ENCODE peak calls at places on chromosomes 2 and 18, in seven cellular contexts. One of them, this sample, is unnamed.

GRCh38 chr18:48803951-48804855 is 146.6 kb downstream of the SMAD7 start:
- DNase-seq in neuronal stem cell: no peak
- DNase-seq in fibroblast of lung: no peak
- DNase-seq in right cardiac atrium: peak
- DNase-seq in stomach: peak
- DNase-seq in brain microvascular endothelial cell: no peak
- DNase-seq in lower lobe of right lung: peak
- DNase-seq in this sample: no peak

GRCh38 chr18:10892801-10893595 is 256.4 kb downstream of the PIEZO2 start:
- DNase-seq in stomach: no peak
- DNase-seq in fibroblast of lung: peak
- DNase-seq in neuronal stem cell: no peak
- DNase-seq in right cardiac atrium: no peak
- DNase-seq in lower lobe of right lung: no peak
- DNase-seq in brain microvascular endothelial cell: no peak
- DNase-seq in this sample: no peak

GRCh38 chr2:100104718-100105677 is 37.4 kb downstream of the AFF3 start:
- DNase-seq in lower lobe of right lung: no peak
- DNase-seq in neuronal stem cell: peak
- DNase-seq in brain microvascular endothelial cell: no peak
- DNase-seq in fibroblast of lung: peak
- DNase-seq in right cardiac atrium: peak
- DNase-seq in stomach: peak
- DNase-seq in this sample: no peak

GRCh38 chr2:174235680-174236079 is 12.7 kb downstream of the OLA1 start:
- DNase-seq in fibroblast of lung: peak
- DNase-seq in lower lobe of right lung: no peak
- DNase-seq in neuronal stem cell: no peak
- DNase-seq in right cardiac atrium: no peak
- DNase-seq in stomach: no peak
- DNase-seq in brain microvascular endothelial cell: peak
- DNase-seq in this sample: no peak

GRCh38 chr2:172525601-172526000 is 30.3 kb upstream of the PDK1 start:
- DNase-seq in right cardiac atrium: no peak
- DNase-seq in brain microvascular endothelial cell: no peak
- DNase-seq in stomach: no peak
- DNase-seq in lower lobe of right lung: no peak
- DNase-seq in neuronal stem cell: no peak
- DNase-seq in fibroblast of lung: no peak
- DNase-seq in this sample: no peak

GRCh38 chr2:232522014-232522854 is 2.0 kb downstream of the PRSS56 start:
- DNase-seq in lower lobe of right lung: peak
- DNase-seq in fibroblast of lung: no peak
- DNase-seq in stomach: peak
- DNase-seq in brain microvascular endothelial cell: no peak
- DNase-seq in right cardiac atrium: peak
- DNase-seq in neuronal stem cell: no peak
- DNase-seq in this sample: peak

GRCh38 chr2:222358876-222359275 is 60.1 kb upstream of the PAX3 start:
- DNase-seq in lower lobe of right lung: peak
- DNase-seq in right cardiac atrium: no peak
- DNase-seq in neuronal stem cell: no peak
- DNase-seq in fibroblast of lung: peak
- DNase-seq in stomach: no peak
- DNase-seq in brain microvascular endothelial cell: no peak
- DNase-seq in this sample: no peak

GRCh38 chr18:21264651-21265050 is 22.6 kb downstream of the GREB1L start:
- DNase-seq in neuronal stem cell: peak
- DNase-seq in stomach: no peak
- DNase-seq in lower lobe of right lung: no peak
- DNase-seq in right cardiac atrium: no peak
- DNase-seq in brain microvascular endothelial cell: no peak
- DNase-seq in fibroblast of lung: peak
- DNase-seq in this sample: no peak

GRCh38 chr2:240211598-240212424 is 71.4 kb upstream of the OTOS start:
- DNase-seq in lower lobe of right lung: no peak
- DNase-seq in brain microvascular endothelial cell: no peak
- DNase-seq in right cardiac atrium: no peak
- DNase-seq in neuronal stem cell: no peak
- DNase-seq in fibroblast of lung: no peak
- DNase-seq in stomach: no peak
- DNase-seq in this sample: no peak

GRCh38 chr2:41142463-41142862 is 690.6 kb upstream of the SLC8A1 start:
- DNase-seq in right cardiac atrium: no peak
- DNase-seq in stomach: no peak
- DNase-seq in fibroblast of lung: no peak
- DNase-seq in brain microvascular endothelial cell: no peak
- DNase-seq in lower lobe of right lung: no peak
- DNase-seq in neuronal stem cell: no peak
- DNase-seq in this sample: no peak

GRCh38 chr18:9697121-9697520 is 11.0 kb upstream of the RAB31 start:
- DNase-seq in fibroblast of lung: no peak
- DNase-seq in neuronal stem cell: no peak
- DNase-seq in right cardiac atrium: peak
- DNase-seq in brain microvascular endothelial cell: no peak
- DNase-seq in stomach: no peak
- DNase-seq in lower lobe of right lung: no peak
- DNase-seq in this sample: no peak

DNA sequence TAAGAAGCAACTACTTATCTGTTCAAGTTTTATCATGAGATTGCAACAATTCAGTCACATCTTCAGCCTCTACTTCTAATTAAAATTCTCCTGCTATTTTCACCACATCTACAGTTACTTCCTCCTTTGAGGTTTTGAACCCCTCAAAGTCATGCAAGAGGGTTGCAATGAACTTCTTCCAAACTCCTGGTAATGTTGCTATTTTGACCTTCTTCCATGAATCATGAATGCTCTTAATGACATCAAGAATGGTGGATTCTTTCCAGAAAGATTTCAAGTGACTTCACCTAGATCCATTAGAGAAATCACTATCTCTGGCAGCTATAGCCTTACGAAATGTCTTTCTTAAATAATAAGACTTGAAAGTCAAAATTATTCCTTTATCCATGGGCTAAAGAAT is 1052.8 kb upstream of the NRXN1 start:
- DNase-seq in brain microvascular endothelial cell: no peak
- DNase-seq in neuronal stem cell: no peak
- DNase-seq in right cardiac atrium: no peak
- DNase-seq in lower lobe of right lung: no peak
- DNase-seq in fibroblast of lung: no peak
- DNase-seq in stomach: no peak
- DNase-seq in this sample: no peak
- H3K27ac ChIP-seq in brain microvascular endothelial cell: no peak
- H3K27ac ChIP-seq in neuronal stem cell: no peak
- H3K27ac ChIP-seq in right cardiac atrium: no peak
- H3K27ac ChIP-seq in lower lobe of right lung: no peak
- H3K27ac ChIP-seq in fibroblast of lung: no peak
- H3K27ac ChIP-seq in stomach: no peak
- H3K27ac ChIP-seq in this sample: no peak

GRCh38 chr2:31238906-31239841 is 5.2 kb downstream of the EHD3 start:
- DNase-seq in stomach: no peak
- DNase-seq in right cardiac atrium: no peak
- DNase-seq in brain microvascular endothelial cell: no peak
- DNase-seq in fibroblast of lung: no peak
- DNase-seq in neuronal stem cell: no peak
- DNase-seq in lower lobe of right lung: no peak
- DNase-seq in this sample: no peak

GRCh38 chr2:31236433-31237205 is 2.7 kb downstream of the EHD3 start:
- DNase-seq in brain microvascular endothelial cell: no peak
- DNase-seq in neuronal stem cell: no peak
- DNase-seq in lower lobe of right lung: no peak
- DNase-seq in right cardiac atrium: no peak
- DNase-seq in fibroblast of lung: no peak
- DNase-seq in stomach: no peak
- DNase-seq in this sample: no peak

GRCh38 chr2:31238126-31238905 is 4.4 kb downstream of the EHD3 start:
- DNase-seq in stomach: no peak
- DNase-seq in brain microvascular endothelial cell: no peak
- DNase-seq in neuronal stem cell: no peak
- DNase-seq in right cardiac atrium: no peak
- DNase-seq in lower lobe of right lung: no peak
- DNase-seq in fibroblast of lung: peak
- DNase-seq in this sample: peak

GRCh38 chr2:31235504-31235902 is 1.6 kb downstream of the EHD3 start:
- DNase-seq in stomach: no peak
- DNase-seq in lower lobe of right lung: no peak
- DNase-seq in brain microvascular endothelial cell: peak
- DNase-seq in neuronal stem cell: no peak
- DNase-seq in fibroblast of lung: peak
- DNase-seq in right cardiac atrium: no peak
- DNase-seq in this sample: no peak

DNA sequence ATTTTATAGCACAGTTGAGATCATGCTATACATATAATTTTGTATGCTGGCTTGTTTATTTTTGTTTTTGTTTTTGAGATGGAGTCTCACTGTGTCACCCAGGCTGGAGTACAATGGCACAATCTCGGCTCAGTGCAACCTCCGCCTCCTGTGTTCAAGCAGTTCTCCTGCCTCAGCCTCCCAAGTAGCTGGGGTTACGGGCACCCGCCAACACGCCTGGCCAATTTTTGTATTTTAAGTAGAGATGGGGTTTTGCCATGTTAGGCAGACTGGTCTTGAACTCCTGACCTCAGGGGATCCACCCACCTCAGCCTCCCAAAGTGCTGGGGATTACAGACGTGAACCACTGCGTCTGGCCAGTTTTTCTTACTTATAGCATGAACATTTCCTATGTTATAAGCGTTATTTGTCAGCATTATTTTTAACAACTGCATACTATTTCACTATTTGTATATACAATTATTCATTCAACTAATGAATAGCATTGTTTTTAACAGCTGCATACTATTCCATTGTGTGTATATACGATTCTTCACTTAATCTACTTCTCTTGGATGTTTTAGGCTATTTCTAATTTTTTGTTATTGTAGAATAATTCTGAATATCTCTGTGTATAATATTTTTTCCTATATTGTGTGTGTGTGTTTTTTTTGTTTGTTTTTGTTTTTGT is 3.5 kb downstream of the EHD3 start:
- DNase-seq in brain microvascular endothelial cell: no peak
- DNase-seq in fibroblast of lung: no peak
- DNase-seq in lower lobe of right lung: no peak
- DNase-seq in neuronal stem cell: no peak
- DNase-seq in right cardiac atrium: no peak
- DNase-seq in stomach: no peak
- DNase-seq in this sample: no peak
- H3K27ac ChIP-seq in brain microvascular endothelial cell: no peak
- H3K27ac ChIP-seq in fibroblast of lung: no peak
- H3K27ac ChIP-seq in lower lobe of right lung: no peak
- H3K27ac ChIP-seq in neuronal stem cell: no peak
- H3K27ac ChIP-seq in right cardiac atrium: no peak
- H3K27ac ChIP-seq in stomach: no peak
- H3K27ac ChIP-seq in this sample: no peak

GRCh38 chr18:62523255-62523588 is 397 bp downstream of the ZCCHC2 start:
- DNase-seq in neuronal stem cell: no peak
- DNase-seq in brain microvascular endothelial cell: no peak
- DNase-seq in fibroblast of lung: no peak
- DNase-seq in lower lobe of right lung: no peak
- DNase-seq in right cardiac atrium: no peak
- DNase-seq in stomach: no peak
- DNase-seq in this sample: no peak

GRCh38 chr18:62526098-62527025 is 3.5 kb downstream of the ZCCHC2 start:
- DNase-seq in brain microvascular endothelial cell: peak
- DNase-seq in fibroblast of lung: peak
- DNase-seq in neuronal stem cell: peak
- DNase-seq in lower lobe of right lung: peak
- DNase-seq in stomach: peak
- DNase-seq in right cardiac atrium: peak
- DNase-seq in this sample: peak

GRCh38 chr18:62523631-62524442 is 1.0 kb downstream of the ZCCHC2 start:
- DNase-seq in fibroblast of lung: peak
- DNase-seq in neuronal stem cell: no peak
- DNase-seq in lower lobe of right lung: peak
- DNase-seq in right cardiac atrium: peak
- DNase-seq in stomach: peak
- DNase-seq in brain microvascular endothelial cell: peak
- DNase-seq in this sample: peak

GRCh38 chr18:62524443-62525200 is 1.8 kb downstream of the ZCCHC2 start:
- DNase-seq in right cardiac atrium: peak
- DNase-seq in brain microvascular endothelial cell: peak
- DNase-seq in fibroblast of lung: peak
- DNase-seq in neuronal stem cell: no peak
- DNase-seq in stomach: peak
- DNase-seq in lower lobe of right lung: peak
- DNase-seq in this sample: peak

GRCh38 chr18:62525611-62526010 is 2.8 kb downstream of the ZCCHC2 start:
- DNase-seq in neuronal stem cell: no peak
- DNase-seq in right cardiac atrium: no peak
- DNase-seq in fibroblast of lung: no peak
- DNase-seq in lower lobe of right lung: no peak
- DNase-seq in brain microvascular endothelial cell: no peak
- DNase-seq in stomach: no peak
- DNase-seq in this sample: no peak
- H3K27ac ChIP-seq in neuronal stem cell: no peak
- H3K27ac ChIP-seq in right cardiac atrium: peak
- H3K27ac ChIP-seq in fibroblast of lung: peak
- H3K27ac ChIP-seq in lower lobe of right lung: peak
- H3K27ac ChIP-seq in brain microvascular endothelial cell: no peak
- H3K27ac ChIP-seq in stomach: peak
- H3K27ac ChIP-seq in this sample: peak

DNA sequence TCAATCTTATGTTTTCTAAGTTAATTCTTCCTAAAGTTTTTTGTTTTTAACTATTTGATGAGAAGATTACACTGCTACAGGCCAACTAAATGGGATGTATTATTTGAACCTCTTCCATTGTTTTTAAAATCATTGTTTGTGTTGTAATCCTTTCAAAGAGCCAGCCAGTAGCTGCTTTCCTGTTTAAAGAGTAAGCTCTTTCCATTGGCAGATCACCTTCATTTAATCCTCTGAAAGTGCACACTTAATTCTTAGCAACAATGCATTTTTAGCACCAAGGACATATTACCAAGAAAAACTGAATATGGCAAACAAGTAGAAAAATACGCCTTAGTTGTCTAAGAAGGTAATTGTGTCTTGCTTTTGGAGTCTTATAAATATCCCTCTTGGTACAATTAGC is 54.0 kb downstream of the MEIS1 start:
- DNase-seq in lower lobe of right lung: no peak
- DNase-seq in fibroblast of lung: no peak
- DNase-seq in right cardiac atrium: no peak
- DNase-seq in brain microvascular endothelial cell: no peak
- DNase-seq in stomach: no peak
- DNase-seq in neuronal stem cell: no peak
- DNase-seq in this sample: no peak
- H3K27ac ChIP-seq in lower lobe of right lung: no peak
- H3K27ac ChIP-seq in fibroblast of lung: no peak
- H3K27ac ChIP-seq in right cardiac atrium: no peak
- H3K27ac ChIP-seq in brain microvascular endothelial cell: no peak
- H3K27ac ChIP-seq in stomach: no peak
- H3K27ac ChIP-seq in neuronal stem cell: no peak
- H3K27ac ChIP-seq in this sample: no peak

DNA sequence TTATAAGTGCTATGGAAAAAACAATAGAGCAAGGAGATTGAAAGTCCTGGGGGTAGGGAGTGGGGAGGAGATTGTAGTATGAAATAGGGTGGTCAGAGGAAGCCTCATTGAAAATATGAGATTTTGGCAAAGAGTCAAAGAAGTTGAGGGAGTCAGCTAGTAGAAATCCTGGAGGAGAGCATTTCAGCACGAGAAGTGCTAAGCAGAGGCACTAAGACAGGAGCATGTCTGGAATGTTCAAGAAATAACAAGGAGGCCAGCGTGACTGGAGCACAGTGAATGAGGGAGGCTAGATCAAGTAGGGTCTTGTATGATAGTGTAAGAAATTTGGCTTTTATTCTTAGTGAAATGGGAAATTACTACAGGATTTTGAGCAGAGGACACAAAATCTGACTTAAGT is 2.1 kb upstream of the TSPYL6 start:
- DNase-seq in fibroblast of lung: no peak
- DNase-seq in neuronal stem cell: no peak
- DNase-seq in brain microvascular endothelial cell: peak
- DNase-seq in stomach: no peak
- DNase-seq in right cardiac atrium: no peak
- DNase-seq in lower lobe of right lung: no peak
- DNase-seq in this sample: no peak
- H3K27ac ChIP-seq in fibroblast of lung: no peak
- H3K27ac ChIP-seq in neuronal stem cell: no peak
- H3K27ac ChIP-seq in brain microvascular endothelial cell: no peak
- H3K27ac ChIP-seq in stomach: no peak
- H3K27ac ChIP-seq in right cardiac atrium: no peak
- H3K27ac ChIP-seq in lower lobe of right lung: no peak
- H3K27ac ChIP-seq in this sample: no peak